ENCODE peak calls at places on chromosomes 12 and 14, in eight cellular contexts. One of them, this sample, is unnamed.
A peak's percentile ranks its signal among the peaks of the same experiment; 100 is the strongest.

GRCh38 chr14:89598548-89599186 is 181.6 kb upstream of the FOXN3 start:
- DNase-seq in stimulated activated CD8-positive, alpha-beta memory T cell treated with anti-CD3 and anti-CD28 coated beads, Interleukin-12 subunit alpha, Interleukin-12 subunit beta, amount 100 ng/mL, for 1 hour: no peak
- DNase-seq in choroid plexus epithelial cell: peak; percentile 41
- DNase-seq in HFFc6: no peak
- DNase-seq in lower leg skin: no peak
- DNase-seq in central memory CD4-positive, alpha-beta T cell: no peak
- DNase-seq in right atrium auricular region: no peak
- DNase-seq in dermis blood vessel endothelial cell: peak; percentile 31
- DNase-seq in this sample: no peak

GRCh38 chr14:51118993-51119392 is 24.1 kb upstream of the TRIM9 start:
- DNase-seq in stimulated activated CD8-positive, alpha-beta memory T cell treated with anti-CD3 and anti-CD28 coated beads, Interleukin-12 subunit alpha, Interleukin-12 subunit beta, amount 100 ng/mL, for 1 hour: no peak
- DNase-seq in choroid plexus epithelial cell: no peak
- DNase-seq in HFFc6: no peak
- DNase-seq in lower leg skin: no peak
- DNase-seq in central memory CD4-positive, alpha-beta T cell: no peak
- DNase-seq in right atrium auricular region: no peak
- DNase-seq in dermis blood vessel endothelial cell: no peak
- DNase-seq in this sample: no peak

GRCh38 chr14:56422703-56423213 is 156.8 kb upstream of the TMEM260 start:
- DNase-seq in stimulated activated CD8-positive, alpha-beta memory T cell treated with anti-CD3 and anti-CD28 coated beads, Interleukin-12 subunit alpha, Interleukin-12 subunit beta, amount 100 ng/mL, for 1 hour: no peak
- DNase-seq in choroid plexus epithelial cell: peak; percentile 90
- DNase-seq in HFFc6: peak; percentile 60
- DNase-seq in lower leg skin: peak; percentile 78
- DNase-seq in central memory CD4-positive, alpha-beta T cell: peak; percentile 17
- DNase-seq in right atrium auricular region: no peak
- DNase-seq in dermis blood vessel endothelial cell: peak; percentile 80
- DNase-seq in this sample: peak; percentile 60

GRCh38 chr12:130286741-130287140 is 50.9 kb upstream of the PIWIL1 start:
- DNase-seq in stimulated activated CD8-positive, alpha-beta memory T cell treated with anti-CD3 and anti-CD28 coated beads, Interleukin-12 subunit alpha, Interleukin-12 subunit beta, amount 100 ng/mL, for 1 hour: no peak
- DNase-seq in choroid plexus epithelial cell: no peak
- DNase-seq in HFFc6: no peak
- DNase-seq in lower leg skin: no peak
- DNase-seq in central memory CD4-positive, alpha-beta T cell: no peak
- DNase-seq in right atrium auricular region: no peak
- DNase-seq in dermis blood vessel endothelial cell: no peak
- DNase-seq in this sample: no peak

GRCh38 chr12:27840229-27840999 is 60.4 kb upstream of the MANSC4 start:
- DNase-seq in stimulated activated CD8-positive, alpha-beta memory T cell treated with anti-CD3 and anti-CD28 coated beads, Interleukin-12 subunit alpha, Interleukin-12 subunit beta, amount 100 ng/mL, for 1 hour: no peak
- DNase-seq in choroid plexus epithelial cell: peak; percentile 42
- DNase-seq in HFFc6: peak; percentile 10
- DNase-seq in lower leg skin: no peak
- DNase-seq in central memory CD4-positive, alpha-beta T cell: no peak
- DNase-seq in right atrium auricular region: no peak
- DNase-seq in dermis blood vessel endothelial cell: peak; percentile 42
- DNase-seq in this sample: no peak

GRCh38 chr14:39763402-39763890 is 331.2 kb upstream of the FBXO33 start:
- DNase-seq in stimulated activated CD8-positive, alpha-beta memory T cell treated with anti-CD3 and anti-CD28 coated beads, Interleukin-12 subunit alpha, Interleukin-12 subunit beta, amount 100 ng/mL, for 1 hour: no peak
- DNase-seq in choroid plexus epithelial cell: no peak
- DNase-seq in HFFc6: no peak
- DNase-seq in lower leg skin: no peak
- DNase-seq in central memory CD4-positive, alpha-beta T cell: no peak
- DNase-seq in right atrium auricular region: no peak
- DNase-seq in dermis blood vessel endothelial cell: no peak
- DNase-seq in this sample: no peak

GRCh38 chr12:114512351-114512750 is 106.4 kb upstream of the TBX5 start:
- DNase-seq in stimulated activated CD8-positive, alpha-beta memory T cell treated with anti-CD3 and anti-CD28 coated beads, Interleukin-12 subunit alpha, Interleukin-12 subunit beta, amount 100 ng/mL, for 1 hour: no peak
- DNase-seq in choroid plexus epithelial cell: no peak
- DNase-seq in HFFc6: no peak
- DNase-seq in lower leg skin: no peak
- DNase-seq in central memory CD4-positive, alpha-beta T cell: no peak
- DNase-seq in right atrium auricular region: no peak
- DNase-seq in dermis blood vessel endothelial cell: no peak
- DNase-seq in this sample: no peak

GRCh38 chr14:61003571-61003970 is 22.5 kb downstream of the SLC38A6 start:
- DNase-seq in stimulated activated CD8-positive, alpha-beta memory T cell treated with anti-CD3 and anti-CD28 coated beads, Interleukin-12 subunit alpha, Interleukin-12 subunit beta, amount 100 ng/mL, for 1 hour: no peak
- DNase-seq in choroid plexus epithelial cell: peak; percentile 65
- DNase-seq in HFFc6: peak; percentile 38
- DNase-seq in lower leg skin: no peak
- DNase-seq in central memory CD4-positive, alpha-beta T cell: no peak
- DNase-seq in right atrium auricular region: no peak
- DNase-seq in dermis blood vessel endothelial cell: no peak
- DNase-seq in this sample: no peak

GRCh38 chr14:101008631-101009336 is 105.3 kb upstream of the RTL1 start:
- DNase-seq in stimulated activated CD8-positive, alpha-beta memory T cell treated with anti-CD3 and anti-CD28 coated beads, Interleukin-12 subunit alpha, Interleukin-12 subunit beta, amount 100 ng/mL, for 1 hour: no peak
- DNase-seq in choroid plexus epithelial cell: no peak
- DNase-seq in HFFc6: peak; percentile 24
- DNase-seq in lower leg skin: peak; percentile 72
- DNase-seq in central memory CD4-positive, alpha-beta T cell: no peak
- DNase-seq in right atrium auricular region: no peak
- DNase-seq in dermis blood vessel endothelial cell: no peak
- DNase-seq in this sample: no peak

This sample was measured in skeletal muscle cell.